ENCODE peak calls at places on chromosomes 13 and 19, in ten cellular contexts. T is PC-3, F is lower lobe of right lung, B is spleen, D is Panc1, W is osteoblast, L is mammary epithelial cell, M is A549, O is heart left ventricle, Z is hepatocyte. X is an unnamed sample.

GRCh38 chr13:43441916-43442315 is 344.9 kb downstream of the ENOX1 start:
- DNase-seq in O (no peak), B (no peak), W (no peak), T (no peak), L (no peak), D (no peak), Z (no peak), M (no peak), F (no peak), X (no peak)

GRCh38 chr13:45658586-45659235 is 43.2 kb upstream of the ERICH6B start:
- DNase-seq in T (peak; percentile 69), M (no peak), D (no peak), B (no peak), O (no peak), F (no peak), L (peak; percentile 78), Z (no peak), W (peak; percentile 17), X (peak; percentile 80)

GRCh38 chr19:8090932-8091331 is 38.4 kb downstream of the CCL25 start:
- DNase-seq in W (no peak), F (no peak), L (no peak), M (no peak), O (no peak), B (no peak), Z (no peak), T (no peak), D (no peak), X (no peak)

GRCh38 chr19:14118165-14119051 is 846 bp upstream of the PRKACA start:
- DNase-seq in M (no peak), O (peak; percentile 80), W (peak; percentile 65), Z (peak; percentile 72), D (no peak), B (peak; percentile 89), L (peak; percentile 59), T (no peak), F (peak; percentile 90), X (peak; percentile 24)

GRCh38 chr19:53389591-53390377 is 5.2 kb upstream of the ZNF765 start:
- DNase-seq in L (no peak), W (no peak), T (no peak), M (no peak), O (no peak), D (no peak), B (no peak), Z (no peak), F (no peak), X (no peak)

GRCh38 chr13:113275387-113275786 is 21.7 kb upstream of the LAMP1 start:
- DNase-seq in D (peak; percentile 28), W (peak; percentile 68), B (no peak), L (peak; percentile 51), T (peak; percentile 69), Z (peak; percentile 71), M (peak; percentile 19), O (no peak), F (no peak), X (peak; percentile 69)

GRCh38 chr13:74017301-74018092 is 116.7 kb downstream of the KLF12 start:
- DNase-seq in D (no peak), F (no peak), B (no peak), T (no peak), W (no peak), M (no peak), L (no peak), Z (no peak), O (no peak), X (no peak)

GRCh38 chr13:46667687-46668281 is 114.8 kb downstream of the LRCH1 start:
- DNase-seq in L (no peak), T (no peak), B (no peak), Z (no peak), F (no peak), W (no peak), O (no peak), M (no peak), D (no peak), X (no peak)

GRCh38 chr13:44141213-44141724 is 232.4 kb upstream of the SERP2 start:
- DNase-seq in L (peak; percentile 47), Z (no peak), O (no peak), D (no peak), T (no peak), B (no peak), W (peak; percentile 62), F (peak; percentile 54), M (no peak), X (peak; percentile 36)

GRCh38 chr13:66341978-66342377 is 888.2 kb downstream of the PCDH9 start:
- DNase-seq in O (no peak), D (no peak), B (no peak), L (no peak), T (no peak), Z (no peak), W (no peak), M (no peak), F (no peak), X (no peak)

GRCh38 chr19:52992109-52993004 is 21.4 kb upstream of the ERVV-1 start:
- DNase-seq in Z (peak; percentile 30), T (no peak), M (no peak), F (no peak), B (peak; percentile 71), D (peak; percentile 24), O (peak; percentile 10), W (no peak), L (no peak), X (no peak)

GRCh38 chr13:95745752-95746151 is 68.8 kb downstream of the DNAJC3 start:
- DNase-seq in M (no peak), T (no peak), O (no peak), B (no peak), W (no peak), F (no peak), L (no peak), Z (peak; percentile 8), D (no peak), X (no peak)

GRCh38 chr19:35641515-35642151 is at the start of gene ETV2:
- DNase-seq in M (no peak), T (no peak), O (peak; percentile 50), Z (no peak), W (peak; percentile 77), B (peak; percentile 84), F (no peak), L (no peak), D (no peak), X (no peak)

GRCh38 chr19:12788025-12788681 is 3.1 kb upstream of the JUNB start:
- DNase-seq in D (no peak), F (no peak), T (no peak), O (no peak), M (no peak), W (no peak), L (no peak), Z (no peak), B (no peak), X (no peak)

GRCh38 chr19:29216021-29216420 is 3.1 kb upstream of the UQCRFS1 start:
- DNase-seq in L (no peak), M (no peak), W (no peak), Z (no peak), F (no peak), T (no peak), O (no peak), B (no peak), D (no peak), X (no peak)

GRCh38 chr13:30648522-30649012 is 30.8 kb downstream of the USPL1 start:
- DNase-seq in Z (no peak), F (no peak), O (no peak), L (no peak), W (no peak), B (no peak), T (no peak), M (no peak), D (no peak), X (no peak)

GRCh38 chr19:51808333-51808986 is 13.5 kb downstream of the FPR3 start:
- DNase-seq in B (no peak), W (no peak), O (no peak), F (no peak), L (peak; percentile 68), M (no peak), D (peak; percentile 8), T (peak; percentile 92), Z (no peak), X (no peak)
- TF ChIP-seq CTCF in B (no peak), W (peak; percentile 42), O (peak; percentile 40), F (no peak), L (peak; percentile 40), M (peak; percentile 5), D (no peak), T (peak; percentile 57), Z (no peak), X (peak; percentile 8)

GRCh38 chr19:3469638-3470499 is 10.5 kb downstream of the SMIM24 start:
- DNase-seq in F (no peak), L (no peak), W (peak; percentile 77), B (no peak), D (no peak), M (no peak), T (no peak), Z (no peak), O (no peak), X (no peak)
- H3K27ac ChIP-seq in F (no peak overlapping the region), L (no peak overlapping the region), W (peak overlapping the region; percentile 8), B (no peak overlapping the region), D (no peak overlapping the region), M (peak overlapping the region; percentile 63), T (no peak overlapping the region), Z (no peak overlapping the region), O (no peak overlapping the region), X (no peak overlapping the region)

DNA sequence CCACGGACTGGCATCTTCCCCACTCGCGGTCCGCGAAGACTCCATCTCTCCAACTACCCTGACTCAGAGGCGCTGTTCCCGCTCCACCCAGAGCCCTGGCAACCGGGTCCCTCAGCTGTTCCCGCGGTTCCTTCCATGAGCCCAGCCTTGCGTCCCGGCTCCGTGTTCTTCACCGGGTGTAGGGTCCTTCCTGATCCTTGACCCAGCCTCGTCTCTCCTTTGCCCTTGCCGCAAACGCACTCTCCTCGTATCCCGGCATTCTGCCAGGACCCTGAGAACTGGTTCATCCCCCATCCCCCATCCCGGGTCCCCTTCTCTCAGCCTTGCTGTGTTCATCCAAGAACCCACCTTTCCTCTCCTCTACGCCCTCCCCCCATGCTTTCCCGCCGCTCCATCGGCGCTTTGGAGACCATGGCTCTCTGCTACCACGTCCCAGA is 705 bp downstream of the ICAM5 start:
- DNase-seq in O (no peak), W (peak; percentile 78), T (peak; percentile 34), F (no peak), B (no peak), Z (no peak), L (no peak), D (no peak), M (no peak), X (no peak)
- H3K4me1 ChIP-seq in O (peaks cover 10% of the 10 kb centered on the region), W (peaks cover 15% of the 10 kb centered on the region), T (peaks cover 29% of the 10 kb centered on the region), F (peaks cover 97% of the 10 kb centered on the region), B (peaks cover 88% of the 10 kb centered on the region), Z (peaks cover 40% of the 10 kb centered on the region), L (peaks cover 49% of the 10 kb centered on the region), D (peaks cover 14% of the 10 kb centered on the region), M (peaks cover 16% of the 10 kb centered on the region), X (peaks cover 17% of the 10 kb centered on the region)

GRCh38 chr13:34990399-34991224 is 48.5 kb downstream of the NBEA start:
- DNase-seq in T (no peak), L (no peak), M (no peak), D (no peak), Z (peak; percentile 19), F (no peak), B (no peak), O (no peak), W (no peak), X (no peak)

GRCh38 chr13:34988330-34988791 is 46.3 kb downstream of the NBEA start:
- DNase-seq in Z (no peak), F (no peak), W (no peak), T (no peak), L (no peak), B (no peak), O (no peak), M (no peak), D (no peak), X (no peak)

DNA sequence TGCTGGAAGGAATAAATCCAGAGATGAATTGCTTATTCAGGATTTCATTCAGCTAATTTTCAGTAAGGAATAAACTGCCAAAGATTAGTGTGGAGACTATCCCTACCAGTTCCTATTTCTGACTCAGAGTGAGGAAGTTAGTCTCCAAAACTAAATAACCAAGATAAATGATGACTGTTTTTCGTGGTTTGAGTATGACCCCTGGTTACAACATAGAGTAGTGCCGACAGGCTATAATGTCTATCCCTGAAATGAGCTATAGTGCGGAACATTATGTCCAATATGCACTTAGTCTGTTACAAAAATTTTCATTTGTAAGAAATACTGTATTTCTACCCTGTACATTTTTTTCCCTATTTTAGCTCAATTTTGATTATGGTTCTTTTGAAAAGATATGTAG is 51.4 kb downstream of the NBEA start:
- DNase-seq in T (peak; percentile 61), B (no peak), O (no peak), Z (no peak), W (no peak), L (peak; percentile 1), D (no peak), F (no peak), M (no peak), X (no peak)
- TF ChIP-seq CTCF in T (peak; percentile 50), B (no peak), O (no peak), Z (no peak), W (no peak), L (no peak), D (no peak), F (no peak), M (no peak), X (no peak)